ENCODE peak calls at places on chromosomes 1 and 21, in nine cellular contexts. N, G, E, F, T, I, Y, K and P are unnamed samples.

GRCh38 chr1:77434972-77435371 is 153.2 kb downstream of the AK5 start:
- DNase-seq in K (no peak), T (no peak), E (no peak), F (no peak), N (no peak), G (no peak), Y (peak; percentile 22), I (no peak), P (no peak)

GRCh38 chr1:43352351-43352705 is 6.5 kb upstream of the CDC20 start:
- DNase-seq in T (no peak), G (no peak), N (no peak), I (no peak), E (no peak), Y (no peak), K (no peak), F (no peak), P (no peak)

GRCh38 chr1:161121838-161122237 is 3.9 kb downstream of the NIT1 start:
- DNase-seq in N (no peak), K (no peak), Y (peak; percentile 22), I (no peak), F (no peak), E (no peak), T (no peak), G (no peak), P (no peak)

GRCh38 chr1:84719477-84720274 is 29.4 kb upstream of the SSX2IP start:
- DNase-seq in F (no peak), E (no peak), K (no peak), I (peak; percentile 57), G (no peak), T (no peak), N (no peak), Y (no peak), P (peak; percentile 50)

GRCh38 chr1:111725192-111725591 is 14.0 kb downstream of the INKA2 start:
- DNase-seq in Y (no peak), G (no peak), F (no peak), I (no peak), T (no peak), E (peak; percentile 79), K (no peak), N (no peak), P (no peak)

GRCh38 chr21:42833439-42833815 is 45.9 kb downstream of the WDR4 start:
- DNase-seq in F (peak; percentile 53), E (no peak), K (no peak), N (peak; percentile 63), T (peak; percentile 59), G (no peak), I (no peak), Y (peak; percentile 28), P (no peak)

GRCh38 chr1:180167021-180167701 is 12.5 kb downstream of the QSOX1 start:
- DNase-seq in K (no peak), F (no peak), E (peak; percentile 58), I (no peak), N (no peak), G (no peak), Y (no peak), T (no peak), P (no peak)

GRCh38 chr1:53198241-53198651 is 1.6 kb downstream of the CPT2 start:
- DNase-seq in I (peak; percentile 88), T (no peak), G (no peak), K (no peak), F (peak; percentile 65), N (no peak), Y (no peak), E (peak; percentile 61), P (no peak)

GRCh38 chr1:107171378-107171777 is 30.5 kb downstream of the NTNG1 start:
- DNase-seq in K (no peak), T (no peak), E (no peak), F (no peak), Y (no peak), I (no peak), N (no peak), G (no peak), P (peak; percentile 11)

GRCh38 chr1:151574575-151575529 is 34.7 kb downstream of the TUFT1 start:
- DNase-seq in Y (no peak), I (peak; percentile 70), K (peak; percentile 87), F (peak; percentile 27), E (peak; percentile 39), T (no peak), N (peak; percentile 55), G (no peak), P (peak; percentile 84)

GRCh38 chr1:108598340-108598739 is 38.4 kb downstream of the EEIG2 start:
- DNase-seq in Y (no peak), N (no peak), G (no peak), I (no peak), K (no peak), T (no peak), E (no peak), F (no peak), P (peak; percentile 43)

GRCh38 chr1:56545711-56546110 is 33.7 kb downstream of the PLPP3 start:
- DNase-seq in K (no peak), G (no peak), T (no peak), I (no peak), N (no peak), Y (no peak), E (peak; percentile 85), F (no peak), P (no peak)

GRCh38 chr1:19372602-19373001 is 60.5 kb downstream of the SLC66A1 start:
- DNase-seq in G (no peak), T (no peak), E (no peak), N (no peak), Y (no peak), I (peak; percentile 65), K (no peak), F (no peak), P (no peak)

GRCh38 chr1:196910208-196910607 is 22.4 kb downstream of the CFHR4 start:
- DNase-seq in N (no peak), I (no peak), G (no peak), T (no peak), K (peak; percentile 7), E (no peak), F (no peak), Y (no peak), P (no peak)

GRCh38 chr1:180953291-180953747 is 40.6 kb downstream of the KIAA1614 start:
- DNase-seq in F (peak; percentile 35), G (peak; percentile 50), T (no peak), E (no peak), I (no peak), Y (no peak), K (no peak), N (no peak), P (no peak)

GRCh38 chr1:244065960-244066388 is 14.9 kb downstream of the ZBTB18 start:
- DNase-seq in T (no peak), K (no peak), I (peak; percentile 95), N (no peak), E (no peak), G (no peak), F (no peak), Y (no peak), P (peak; percentile 93)

GRCh38 chr1:17669866-17670451 is 85.2 kb upstream of the ACTL8 start:
- DNase-seq in G (no peak), I (no peak), K (no peak), T (no peak), Y (no peak), N (no peak), E (peak; percentile 59), F (no peak), P (no peak)

GRCh38 chr1:245154429-245155185 is at the start of gene KIF26B:
- DNase-seq in F (peak; percentile 24), G (peak; percentile 42), K (peak; percentile 37), Y (peak; percentile 18), N (peak; percentile 51), E (no peak), T (peak; percentile 30), I (peak; percentile 64), P (peak; percentile 63)

GRCh38 chr1:203428981-203429599 is 46.5 kb upstream of the PRELP start:
- DNase-seq in N (no peak), E (no peak), I (no peak), F (peak; percentile 83), K (no peak), T (no peak), G (peak; percentile 48), Y (no peak), P (no peak)

GRCh38 chr1:224213438-224214119 is 30.5 kb downstream of the DEGS1 start:
- DNase-seq in Y (no peak), I (no peak), G (no peak), T (no peak), F (peak; percentile 72), N (no peak), K (no peak), E (no peak), P (no peak)